ENCODE peak calls at places on chromosomes 11 and 22, in seven cellular contexts. C is K562, Z is GM12878, O is HCT116, L is SK-N-SH, P is H1, W is HepG2. M is an unnamed sample.

GRCh38 chr11:123549901-123550619 is 104.4 kb downstream of the SCN3B start:
- DNase-seq in L (no peak), C (no peak), P (no peak), W (no peak), Z (no peak), O (no peak), M (no peak)

GRCh38 chr11:114525682-114526081 is 34.0 kb downstream of the NXPE1 start:
- DNase-seq in L (no peak), P (no peak), Z (no peak), O (no peak), C (no peak), W (no peak), M (no peak)

GRCh38 chr11:10748241-10748640 is 2.8 kb upstream of the CTR9 start:
- DNase-seq in O (no peak), W (no peak), L (no peak), C (no peak), Z (no peak), P (no peak), M (no peak)

GRCh38 chr11:82996966-82997606 is 74.6 kb downstream of the RAB30 start:
- DNase-seq in C (no peak), O (no peak), L (no peak), Z (peak), P (no peak), W (no peak), M (peak)

GRCh38 chr11:10379871-10380568 is 75.0 kb upstream of the AMPD3 start:
- DNase-seq in Z (no peak), O (no peak), L (no peak), P (peak), C (no peak), W (no peak), M (no peak)

GRCh38 chr11:81970886-81971285 is 762.8 kb downstream of the FAM181B start:
- DNase-seq in W (no peak), O (no peak), C (no peak), L (no peak), Z (no peak), P (no peak), M (no peak)

GRCh38 chr11:12263141-12263693 is 114.2 kb upstream of the PARVA start:
- DNase-seq in P (no peak), W (no peak), Z (no peak), O (no peak), L (peak), C (peak), M (no peak)

GRCh38 chr11:1938343-1939005 is 8.7 kb upstream of the MRPL23 start:
- DNase-seq in O (no peak), C (no peak), W (no peak), L (peak), Z (no peak), P (peak), M (no peak)

GRCh38 chr11:17563248-17563647 is 16.2 kb downstream of the OTOG start:
- DNase-seq in O (no peak), P (no peak), W (no peak), L (no peak), Z (no peak), C (no peak), M (peak)

GRCh38 chr22:19761022-19761499 is 483 bp downstream of the TBX1 start:
- DNase-seq in O (no peak), P (no peak), L (peak), Z (no peak), W (no peak), C (peak), M (no peak)

GRCh38 chr11:19382131-19382611 is 141.4 kb upstream of the E2F8 start:
- DNase-seq in L (no peak), O (no peak), C (no peak), Z (no peak), W (no peak), P (no peak), M (no peak)

GRCh38 chr22:41300661-41301060 is 664 bp upstream of the ZC3H7B start:
- DNase-seq in W (no peak), C (no peak), O (no peak), Z (no peak), P (no peak), L (no peak), M (no peak)

GRCh38 chr11:130068986-130069683 is 559 bp upstream of the APLP2 start:
- DNase-seq in W (no peak), O (peak), P (no peak), Z (no peak), C (no peak), L (no peak), M (peak)

GRCh38 chr11:46271875-46272815 is 5.3 kb upstream of the CREB3L1 start:
- DNase-seq in P (no peak), W (no peak), C (no peak), Z (no peak), L (no peak), O (no peak), M (no peak)

GRCh38 chr11:57248780-57249383 is 11.8 kb upstream of the APLNR start:
- DNase-seq in L (peak), Z (no peak), W (peak), C (peak), O (peak), P (peak), M (peak)

GRCh38 chr11:35006389-35007128 is 90.1 kb downstream of the PDHX start:
- DNase-seq in P (no peak), W (no peak), O (no peak), Z (peak), C (no peak), L (no peak), M (no peak)

GRCh38 chr11:105489431-105489830 is 120.4 kb upstream of the GRIA4 start:
- DNase-seq in L (no peak), P (no peak), O (no peak), W (no peak), Z (no peak), C (no peak), M (no peak)
- TF ChIP-seq JUND in L (no peak), P (no peak), O (no peak), W (no peak), Z (no peak), C (no peak), M (no peak)

GRCh38 chr11:518463-519202 is 11.6 kb upstream of the RNH1 start:
- DNase-seq in P (peak), C (peak), O (peak), Z (no peak), W (peak), L (peak), M (peak)
- TF ChIP-seq JUND in P (no peak), C (peak), O (peak), Z (no peak), W (peak), L (no peak), M (no peak)

DNA sequence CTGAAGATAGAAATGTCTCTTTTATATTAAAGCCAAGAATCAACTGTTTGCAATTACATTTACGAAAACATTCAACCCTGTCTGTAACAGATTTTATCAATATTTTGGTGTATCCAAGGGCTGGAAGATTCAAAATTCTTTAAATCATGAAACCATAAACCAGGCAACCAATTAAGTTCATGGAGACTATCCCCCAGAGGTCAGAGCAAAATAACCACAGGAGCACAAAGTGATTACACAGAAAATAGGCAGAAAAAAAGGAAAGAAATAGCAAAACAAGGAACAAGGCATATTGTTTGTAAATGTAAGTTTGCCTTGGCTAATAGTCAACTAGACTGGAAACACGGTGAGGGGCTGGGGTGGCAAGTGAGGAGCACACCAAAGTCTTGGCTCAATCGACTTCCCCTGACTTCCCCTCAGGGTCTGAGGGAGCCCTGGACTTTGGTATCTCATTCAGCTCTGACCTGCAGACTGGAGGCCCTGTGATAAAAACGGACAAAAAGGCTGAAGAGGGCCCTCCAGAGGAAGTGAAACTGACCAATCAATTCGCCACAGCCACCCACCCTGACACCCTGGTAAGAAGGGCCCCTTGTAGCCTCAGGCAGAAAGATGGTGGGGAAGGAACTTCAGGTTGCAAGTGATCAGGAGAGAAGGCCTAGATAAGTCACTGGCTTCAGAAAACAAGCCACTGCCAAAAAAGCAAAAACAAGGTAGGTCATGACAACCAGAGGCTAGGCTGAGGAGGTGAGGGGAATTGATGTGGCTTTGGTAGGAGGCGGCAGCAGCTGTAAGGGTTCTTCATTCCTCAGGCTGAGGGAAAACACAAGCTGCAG is 1.9 kb downstream of the SIK3 start:
- DNase-seq in W (peak), O (no peak), L (peak), Z (peak), C (peak), P (peak), M (no peak)
- TF ChIP-seq JUND in W (no peak), O (no peak), L (no peak), Z (no peak), C (no peak), P (no peak), M (no peak)

GRCh38 chr11:30917859-30918478 is 331.8 kb upstream of the MPPED2 start:
- DNase-seq in W (peak), P (no peak), Z (no peak), L (peak), O (peak), C (peak), M (peak)
- TF ChIP-seq JUND in W (no peak), P (no peak), Z (no peak), L (no peak), O (no peak), C (no peak), M (no peak)

DNA sequence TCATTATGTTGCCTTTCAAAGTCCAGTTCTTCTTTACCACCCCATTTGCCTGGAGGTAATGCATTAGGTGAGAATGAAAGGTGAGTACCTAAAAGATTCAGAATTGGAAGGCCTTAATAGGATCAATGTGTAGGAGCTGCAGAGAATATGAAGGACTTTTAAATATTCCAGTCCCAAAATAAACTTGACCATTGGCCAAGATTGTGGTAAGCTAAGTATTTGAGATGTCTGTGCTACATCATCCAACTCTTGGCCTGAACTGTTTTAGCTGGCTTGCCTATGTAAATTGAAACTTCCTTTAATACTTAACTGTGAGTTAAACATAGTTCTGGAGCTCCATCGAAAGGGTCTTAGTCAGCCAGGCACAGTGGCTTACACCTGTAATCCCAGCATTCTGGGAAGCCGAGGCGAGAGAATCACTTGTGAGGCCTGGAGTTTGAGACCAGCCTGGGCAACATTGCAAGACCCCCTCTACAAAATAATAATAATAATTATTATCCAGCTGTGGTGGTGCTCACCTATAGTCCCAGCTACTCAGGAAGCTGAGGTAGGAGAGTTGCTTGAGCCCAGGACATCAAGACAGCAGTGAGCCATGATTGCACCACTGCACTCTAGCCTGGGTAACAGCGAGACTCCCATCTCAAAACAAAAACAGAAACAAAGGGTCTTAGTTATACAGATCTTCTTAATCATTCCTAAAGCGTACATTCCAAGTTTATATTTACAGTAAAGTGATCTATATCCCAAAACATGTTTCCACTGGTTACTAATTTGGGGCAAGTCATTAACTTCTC is 29.8 kb downstream of the MTMR3 start:
- DNase-seq in P (no peak), Z (no peak), O (no peak), W (no peak), L (no peak), C (no peak), M (peak)
- TF ChIP-seq JUND in P (no peak), Z (no peak), O (no peak), W (no peak), L (peak), C (no peak), M (no peak)

DNA sequence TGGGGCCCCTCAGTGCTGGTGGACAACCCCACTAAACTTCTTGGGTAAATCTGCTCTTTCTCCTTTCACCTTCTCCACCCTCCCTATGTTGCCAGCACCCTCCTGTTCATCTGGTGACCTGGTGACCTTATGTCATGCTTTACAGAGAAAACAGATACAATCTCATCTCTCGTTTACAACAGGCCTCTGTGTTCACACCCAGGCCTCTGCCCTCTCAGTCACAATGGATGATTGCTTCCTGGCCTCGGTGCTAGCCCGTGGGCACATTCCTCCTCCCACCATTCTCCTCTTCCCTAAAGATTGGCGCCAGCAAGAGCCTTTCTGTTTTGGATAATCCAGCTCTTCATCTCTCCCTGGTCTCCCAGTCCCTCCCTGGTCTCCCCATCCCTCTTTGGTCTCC is 12.3 kb upstream of the PNPLA3 start:
- DNase-seq in W (no peak), P (no peak), C (no peak), L (no peak), Z (no peak), O (no peak), M (no peak)
- TF ChIP-seq JUND in W (no peak), P (no peak), C (no peak), L (no peak), Z (no peak), O (no peak), M (no peak)

M was measured in T47D.